ENCODE peak calls at places on chromosome 10, in six cellular contexts. E, L, G, V, I and C are unnamed samples.

GRCh38 chr10:677038-677437 is 12.4 kb downstream of the DIP2C start:
- DNase-seq in E (no peak), L (no peak), G (no peak), V (no peak), I (no peak), C (no peak)

GRCh38 chr10:125103466-125104377 is 56.6 kb downstream of the CTBP2 start:
- DNase-seq in E (no peak), L (no peak), G (no peak), V (no peak), I (no peak), C (no peak)

GRCh38 chr10:71323407-71323806 is 4.3 kb downstream of the SLC29A3 start:
- DNase-seq in E (no peak), L (no peak), G (no peak), V (peak), I (peak), C (peak)

GRCh38 chr10:131264110-131264788 is 47.3 kb downstream of the TCERG1L start:
- DNase-seq in E (no peak), L (no peak), G (no peak), V (no peak), I (no peak), C (no peak)

GRCh38 chr10:121519901-121520500 is 78.2 kb downstream of the FGFR2 start:
- DNase-seq in E (no peak), L (no peak), G (peak), V (no peak), I (no peak), C (no peak)

GRCh38 chr10:26365681-26366327 is 72.3 kb upstream of the APBB1IP start:
- DNase-seq in E (no peak), L (no peak), G (no peak), V (no peak), I (peak), C (no peak)

GRCh38 chr10:19930936-19931859 is 115.0 kb downstream of the PLXDC2 start:
- DNase-seq in E (peak), L (no peak), G (peak), V (no peak), I (no peak), C (peak)

GRCh38 chr10:131888186-131888604 is 12.6 kb upstream of the PPP2R2D start:
- DNase-seq in E (peak), L (no peak), G (no peak), V (no peak), I (no peak), C (peak)

GRCh38 chr10:59967079-59967478 is 60.7 kb upstream of the CCDC6 start:
- DNase-seq in E (peak), L (no peak), G (no peak), V (no peak), I (no peak), C (peak)

GRCh38 chr10:34449836-34450235 is 365.3 kb downstream of the PARD3 start:
- DNase-seq in E (no peak), L (no peak), G (no peak), V (no peak), I (no peak), C (no peak)

GRCh38 chr10:128178319-128178937 is 52.2 kb upstream of the MKI67 start:
- DNase-seq in E (peak), L (no peak), G (peak), V (peak), I (peak), C (peak)

GRCh38 chr10:110430369-110431273 is 67.1 kb upstream of the DUSP5 start:
- DNase-seq in E (no peak), L (no peak), G (no peak), V (no peak), I (no peak), C (no peak)

GRCh38 chr10:110843796-110844616 is 27.7 kb upstream of the PDCD4 start:
- DNase-seq in E (no peak), L (no peak), G (no peak), V (no peak), I (no peak), C (no peak)

GRCh38 chr10:110834622-110835219 is 37.0 kb upstream of the PDCD4 start:
- DNase-seq in E (no peak), L (no peak), G (peak), V (no peak), I (no peak), C (no peak)

GRCh38 chr10:54613162-54613561 is 187.9 kb downstream of the PCDH15 start:
- DNase-seq in E (peak), L (no peak), G (no peak), V (no peak), I (no peak), C (no peak)

GRCh38 chr10:96415896-96416554 is 57.2 kb upstream of the OPALIN start:
- DNase-seq in E (no peak), L (no peak), G (no peak), V (no peak), I (no peak), C (no peak)

GRCh38 chr10:79312601-79313187 is 34.6 kb upstream of the PPIF start:
- DNase-seq in E (no peak), L (no peak), G (no peak), V (no peak), I (no peak), C (no peak)

GRCh38 chr10:5195727-5196374 is 786 bp upstream of the AKR1C4 start:
- DNase-seq in E (no peak), L (no peak), G (no peak), V (no peak), I (peak), C (peak)

GRCh38 chr10:125038637-125039036 is 96.7 kb downstream of the ZRANB1 start:
- DNase-seq in E (peak), L (no peak), G (no peak), V (no peak), I (peak), C (no peak)

GRCh38 chr10:77320852-77321496 is 316.6 kb downstream of the KCNMA1 start:
- DNase-seq in E (peak), L (no peak), G (no peak), V (no peak), I (no peak), C (no peak)

GRCh38 chr10:109405338-109405737 is 518.0 kb downstream of the XPNPEP1 start:
- DNase-seq in E (no peak), L (no peak), G (no peak), V (no peak), I (no peak), C (no peak)

GRCh38 chr10:118754132-118754555 is 626 bp downstream of the CACUL1 start:
- DNase-seq in E (peak), L (no peak), G (peak), V (peak), I (peak), C (peak)

GRCh38 chr10:34931216-34931615 is 116.1 kb upstream of the PARD3 start:
- DNase-seq in E (no peak), L (no peak), G (no peak), V (no peak), I (no peak), C (no peak)